ENCODE peak calls at places on chromosomes 11 and 22, in five cellular contexts. R is H4; P is stimulated activated CD4-positive, alpha-beta T cell treated with anti-CD3 and anti-CD28 coated beads, Interleukin-12 subunit alpha, Interleukin-12 subunit beta, amount 100 ng/mL, for 24 hours; Q is stimulated activated CD8-positive, alpha-beta memory T cell treated with anti-CD3 and anti-CD28 coated beads, Interleukin-4, amount 100 ng/mL, for 1 hour; C is T1000. Y is an unnamed sample.

GRCh38 chr22:31083923-31084810 is 3.0 kb downstream of the SMTN start:
- DNase-seq in P (no peak), Q (no peak), C (no peak), R (no peak), Y (no peak)

GRCh38 chr22:36405671-36406070 is 17.9 kb upstream of the MYH9 start:
- DNase-seq in P (no peak), C (no peak), R (peak; percentile 60), Q (peak; percentile 23), Y (peak; percentile 64)

GRCh38 chr11:18010977-18011586 is 1.8 kb downstream of the SERGEF start:
- DNase-seq in P (no peak), Q (no peak), R (no peak), C (no peak), Y (no peak)

GRCh38 chr11:8676458-8676857 is 6.0 kb downstream of the TRIM66 start:
- DNase-seq in R (no peak), C (no peak), P (no peak), Q (no peak), Y (no peak)

GRCh38 chr11:104700609-104701008 is 197.7 kb downstream of the CASP12 start:
- DNase-seq in R (no peak), Q (no peak), P (no peak), C (no peak), Y (no peak)

GRCh38 chr11:116563028-116563712 is 209.6 kb downstream of the BUD13 start:
- DNase-seq in P (no peak), Q (no peak), C (no peak), R (peak; percentile 29), Y (no peak)

GRCh38 chr22:35092146-35092805 is 26.3 kb downstream of the ISX start:
- DNase-seq in R (no peak), P (no peak), C (no peak), Q (no peak), Y (no peak)

GRCh38 chr11:21640491-21640890 is 552.4 kb upstream of the ANO5 start:
- DNase-seq in P (no peak), C (no peak), Q (no peak), R (no peak), Y (no peak)

GRCh38 chr11:122785156-122785605 is 53.1 kb upstream of the CRTAM start:
- DNase-seq in C (no peak), R (no peak), Q (no peak), P (no peak), Y (no peak)

GRCh38 chr11:70145025-70145529 is 58.0 kb upstream of the FADD start:
- DNase-seq in Q (no peak), C (no peak), P (no peak), R (no peak), Y (no peak)

GRCh38 chr22:23064381-23065068 is 5.8 kb upstream of the GNAZ start:
- DNase-seq in C (no peak), R (no peak), P (no peak), Q (no peak), Y (peak; percentile 35)

GRCh38 chr11:67493548-67494370 is 10.9 kb downstream of the AIP start:
- DNase-seq in Q (no peak), C (no peak), R (no peak), P (no peak), Y (no peak)

GRCh38 chr22:42294034-42294985 is 23.9 kb upstream of the TCF20 start:
- DNase-seq in C (no peak), P (no peak), R (no peak), Q (no peak), Y (peak; percentile 10)

GRCh38 chr11:10294289-10294953 is 402 bp upstream of the SBF2 start:
- DNase-seq in P (no peak), Q (no peak), R (peak; percentile 91), C (peak; percentile 28), Y (peak; percentile 83)

GRCh38 chr11:68314886-68315580 is 2.6 kb downstream of the LRP5 start:
- DNase-seq in Q (no peak), R (peak; percentile 46), P (no peak), C (no peak), Y (peak; percentile 42)

GRCh38 chr11:6926208-6927029 is at the start of gene ZNF215:
- DNase-seq in Q (no peak), C (peak; percentile 83), R (peak; percentile 96), P (no peak), Y (no peak)

GRCh38 chr11:78027759-78028158 is 4.7 kb upstream of the KCTD14 start:
- DNase-seq in C (no peak), Q (no peak), P (no peak), R (no peak), Y (no peak)

GRCh38 chr22:35376728-35377472 is 4.0 kb upstream of the HMOX1 start:
- DNase-seq in C (peak; percentile 81), P (no peak), R (peak; percentile 95), Q (no peak), Y (peak; percentile 97)

GRCh38 chr11:96205460-96205809 is 137.6 kb downstream of the MAML2 start:
- DNase-seq in P (no peak), R (no peak), Q (no peak), C (no peak), Y (no peak)

GRCh38 chr22:39592104-39593060 is 21.8 kb downstream of the CACNA1I start:
- DNase-seq in C (peak; percentile 79), R (peak; percentile 81), P (no peak), Q (no peak), Y (peak; percentile 87)

GRCh38 chr11:75013051-75013450 is 24.3 kb downstream of the NEU3 start:
- DNase-seq in C (no peak), R (no peak), Q (no peak), P (no peak), Y (no peak)

GRCh38 chr22:50317674-50318073 is 9.1 kb downstream of the DENND6B start:
- DNase-seq in Q (no peak), P (no peak), R (no peak), C (no peak), Y (no peak)

Y was measured in SJSA1.